ENCODE peak calls at places on chromosomes 12 and 14, in five cellular contexts. S, M, K, A and J are unnamed samples.

GRCh38 chr12:95623554-95624170 is 72.4 kb upstream of the USP44 start:
- DNase-seq in S (peak; percentile 86), M (no peak), K (no peak), A (peak; percentile 82), J (peak; percentile 13)

GRCh38 chr14:102096569-102097188 is 9.8 kb upstream of the HSP90AA1 start:
- DNase-seq in S (peak; percentile 87), M (peak; percentile 67), K (peak; percentile 55), A (peak; percentile 66), J (peak; percentile 83)

GRCh38 chr14:63677891-63678379 is 36.3 kb upstream of the WDR89 start:
- DNase-seq in S (peak; percentile 21), M (no peak), K (no peak), A (peak; percentile 74), J (no peak)

GRCh38 chr14:101235872-101236221 is 325.4 kb upstream of the DIO3 start:
- DNase-seq in S (no peak), M (no peak), K (no peak), A (no peak), J (no peak)

GRCh38 chr12:105107176-105107496 is 395 bp upstream of the WASHC4 start:
- DNase-seq in S (no peak), M (no peak), K (no peak), A (peak; percentile 58), J (no peak)

GRCh38 chr12:95959107-95959506 is 16.0 kb downstream of the AMDHD1 start:
- DNase-seq in S (no peak), M (no peak), K (no peak), A (peak; percentile 15), J (no peak)

GRCh38 chr14:67998804-67999203 is 179.2 kb downstream of the RAD51B start:
- DNase-seq in S (no peak), M (no peak), K (no peak), A (no peak), J (no peak)

GRCh38 chr12:3795096-3795799 is 42.3 kb upstream of the CRACR2A start:
- DNase-seq in S (no peak), M (no peak), K (no peak), A (peak; percentile 11), J (no peak)

GRCh38 chr12:132560421-132560830 is 50.0 kb downstream of the LRCOL1 start:
- DNase-seq in S (peak; percentile 39), M (no peak), K (no peak), A (no peak), J (no peak)

GRCh38 chr12:11697670-11698387 is 48.4 kb downstream of the ETV6 start:
- DNase-seq in S (peak; percentile 73), M (no peak), K (no peak), A (peak; percentile 79), J (no peak)

GRCh38 chr14:76953196-76953945 is 75.1 kb downstream of the IRF2BPL start:
- DNase-seq in S (peak; percentile 85), M (peak; percentile 41), K (no peak), A (peak; percentile 78), J (peak; percentile 33)

GRCh38 chr14:75711796-75712211 is 50.8 kb downstream of the TTLL5 start:
- DNase-seq in S (peak; percentile 83), M (no peak), K (no peak), A (peak; percentile 97), J (peak; percentile 93)